ENCODE peak calls at places on chromosomes 11 and 22, in seven cellular contexts. One of them, this sample, is unnamed.
A peak's percentile ranks its signal among the peaks of the same experiment; 100 is the strongest.

GRCh38 chr11:2406878-2407410 is 6.4 kb downstream of the TSSC4 start:
- DNase-seq in MG63: no peak
- DNase-seq in globus pallidus: no peak
- DNase-seq in cardiac muscle cell: no peak
- DNase-seq in T-helper 2 cell: no peak
- DNase-seq in stimulated activated effector memory CD8-positive, alpha-beta T cell treated with anti-CD3 and anti-CD28 coated beads, Interleukin-12 subunit alpha, Interleukin-12 subunit beta, amount 100 ng/mL, for 72 hours: no peak
- DNase-seq in NCI-H1417: no peak
- DNase-seq in this sample: no peak

GRCh38 chr22:21652547-21653545 is 10.7 kb downstream of the SDF2L1 start:
- DNase-seq in cardiac muscle cell: no peak
- DNase-seq in globus pallidus: no peak
- DNase-seq in MG63: no peak
- DNase-seq in NCI-H1417: no peak
- DNase-seq in T-helper 2 cell: no peak
- DNase-seq in stimulated activated effector memory CD8-positive, alpha-beta T cell treated with anti-CD3 and anti-CD28 coated beads, Interleukin-12 subunit alpha, Interleukin-12 subunit beta, amount 100 ng/mL, for 72 hours: no peak
- DNase-seq in this sample: no peak

GRCh38 chr11:47977651-47978050 is 2.7 kb upstream of the PTPRJ start:
- DNase-seq in cardiac muscle cell: no peak
- DNase-seq in stimulated activated effector memory CD8-positive, alpha-beta T cell treated with anti-CD3 and anti-CD28 coated beads, Interleukin-12 subunit alpha, Interleukin-12 subunit beta, amount 100 ng/mL, for 72 hours: no peak
- DNase-seq in MG63: no peak
- DNase-seq in T-helper 2 cell: no peak
- DNase-seq in globus pallidus: no peak
- DNase-seq in NCI-H1417: no peak
- DNase-seq in this sample: no peak

GRCh38 chr11:2092956-2093412 is 46.2 kb downstream of the IGF2 start:
- DNase-seq in cardiac muscle cell: no peak
- DNase-seq in globus pallidus: peak; percentile 9
- DNase-seq in NCI-H1417: peak; percentile 68
- DNase-seq in T-helper 2 cell: no peak
- DNase-seq in stimulated activated effector memory CD8-positive, alpha-beta T cell treated with anti-CD3 and anti-CD28 coated beads, Interleukin-12 subunit alpha, Interleukin-12 subunit beta, amount 100 ng/mL, for 72 hours: no peak
- DNase-seq in MG63: peak; percentile 98
- DNase-seq in this sample: no peak

GRCh38 chr11:115676768-115677167 is 172.6 kb upstream of the CADM1 start:
- DNase-seq in MG63: peak; percentile 12
- DNase-seq in T-helper 2 cell: no peak
- DNase-seq in NCI-H1417: peak; percentile 43
- DNase-seq in cardiac muscle cell: no peak
- DNase-seq in globus pallidus: no peak
- DNase-seq in stimulated activated effector memory CD8-positive, alpha-beta T cell treated with anti-CD3 and anti-CD28 coated beads, Interleukin-12 subunit alpha, Interleukin-12 subunit beta, amount 100 ng/mL, for 72 hours: no peak
- DNase-seq in this sample: peak; percentile 35

GRCh38 chr11:797300-798092 is 585 bp downstream of the SLC25A22 start:
- DNase-seq in NCI-H1417: peak; percentile 92
- DNase-seq in MG63: peak; percentile 82
- DNase-seq in globus pallidus: peak; percentile 60
- DNase-seq in cardiac muscle cell: peak; percentile 79
- DNase-seq in stimulated activated effector memory CD8-positive, alpha-beta T cell treated with anti-CD3 and anti-CD28 coated beads, Interleukin-12 subunit alpha, Interleukin-12 subunit beta, amount 100 ng/mL, for 72 hours: peak; percentile 90
- DNase-seq in T-helper 2 cell: peak; percentile 40
- DNase-seq in this sample: peak; percentile 58

GRCh38 chr11:47915407-47916137 is 64.8 kb upstream of the PTPRJ start:
- DNase-seq in stimulated activated effector memory CD8-positive, alpha-beta T cell treated with anti-CD3 and anti-CD28 coated beads, Interleukin-12 subunit alpha, Interleukin-12 subunit beta, amount 100 ng/mL, for 72 hours: no peak
- DNase-seq in cardiac muscle cell: no peak
- DNase-seq in MG63: no peak
- DNase-seq in globus pallidus: no peak
- DNase-seq in T-helper 2 cell: no peak
- DNase-seq in NCI-H1417: peak; percentile 41
- DNase-seq in this sample: no peak

GRCh38 chr11:116658876-116659535 is 113.8 kb downstream of the BUD13 start:
- DNase-seq in T-helper 2 cell: no peak
- DNase-seq in NCI-H1417: no peak
- DNase-seq in globus pallidus: no peak
- DNase-seq in stimulated activated effector memory CD8-positive, alpha-beta T cell treated with anti-CD3 and anti-CD28 coated beads, Interleukin-12 subunit alpha, Interleukin-12 subunit beta, amount 100 ng/mL, for 72 hours: no peak
- DNase-seq in cardiac muscle cell: no peak
- DNase-seq in MG63: no peak
- DNase-seq in this sample: no peak

GRCh38 chr11:112004389-112004788 is 20.8 kb upstream of the DLAT start:
- DNase-seq in globus pallidus: no peak
- DNase-seq in cardiac muscle cell: no peak
- DNase-seq in NCI-H1417: no peak
- DNase-seq in T-helper 2 cell: no peak
- DNase-seq in MG63: peak; percentile 2
- DNase-seq in stimulated activated effector memory CD8-positive, alpha-beta T cell treated with anti-CD3 and anti-CD28 coated beads, Interleukin-12 subunit alpha, Interleukin-12 subunit beta, amount 100 ng/mL, for 72 hours: no peak
- DNase-seq in this sample: no peak

GRCh38 chr22:45938913-45939312 is 38.0 kb downstream of the WNT7B start:
- DNase-seq in globus pallidus: no peak
- DNase-seq in NCI-H1417: no peak
- DNase-seq in cardiac muscle cell: no peak
- DNase-seq in MG63: no peak
- DNase-seq in T-helper 2 cell: no peak
- DNase-seq in stimulated activated effector memory CD8-positive, alpha-beta T cell treated with anti-CD3 and anti-CD28 coated beads, Interleukin-12 subunit alpha, Interleukin-12 subunit beta, amount 100 ng/mL, for 72 hours: no peak
- DNase-seq in this sample: no peak

This sample was measured in foreskin melanocyte.